ENCODE peak calls at places on chromosomes 6 and 20, in six cellular contexts. One of them, this sample, is unnamed.
A peak's percentile ranks its signal among the peaks of the same experiment; 100 is the strongest.

GRCh38 chr6:13873288-13874190 is 51.2 kb upstream of the RNF182 start:
- DNase-seq in T-helper 2 cell: peak; percentile 59
- DNase-seq in stimulated activated CD8-positive, alpha-beta memory T cell treated with anti-CD3 and anti-CD28 coated beads, Interleukin-4, amount 100 ng/mL, for 24 hours: peak; percentile 67
- DNase-seq in heart left ventricle: peak; percentile 47
- DNase-seq in ELR: peak; percentile 61
- DNase-seq in BE2C: peak; percentile 83
- DNase-seq in this sample: peak; percentile 66

GRCh38 chr20:17568972-17569471 is 853 bp upstream of the DSTN start:
- DNase-seq in stimulated activated CD8-positive, alpha-beta memory T cell treated with anti-CD3 and anti-CD28 coated beads, Interleukin-4, amount 100 ng/mL, for 24 hours: no peak
- DNase-seq in ELR: peak; percentile 96
- DNase-seq in heart left ventricle: peak; percentile 93
- DNase-seq in T-helper 2 cell: no peak
- DNase-seq in BE2C: peak; percentile 85
- DNase-seq in this sample: peak; percentile 86

GRCh38 chr20:13119583-13119982 is 101.5 kb upstream of the ISM1 start:
- DNase-seq in BE2C: peak; percentile 42
- DNase-seq in T-helper 2 cell: no peak
- DNase-seq in stimulated activated CD8-positive, alpha-beta memory T cell treated with anti-CD3 and anti-CD28 coated beads, Interleukin-4, amount 100 ng/mL, for 24 hours: no peak
- DNase-seq in ELR: peak; percentile 66
- DNase-seq in heart left ventricle: no peak
- DNase-seq in this sample: peak; percentile 83

GRCh38 chr6:125363360-125364121 is 61.8 kb upstream of the HDDC2 start:
- DNase-seq in heart left ventricle: peak; percentile 88
- DNase-seq in ELR: peak; percentile 10
- DNase-seq in T-helper 2 cell: no peak
- DNase-seq in stimulated activated CD8-positive, alpha-beta memory T cell treated with anti-CD3 and anti-CD28 coated beads, Interleukin-4, amount 100 ng/mL, for 24 hours: no peak
- DNase-seq in BE2C: peak; percentile 65
- DNase-seq in this sample: peak; percentile 68

GRCh38 chr6:126811307-126811706 is 307.2 kb upstream of the RSPO3 start:
- DNase-seq in T-helper 2 cell: no peak
- DNase-seq in ELR: no peak
- DNase-seq in heart left ventricle: no peak
- DNase-seq in stimulated activated CD8-positive, alpha-beta memory T cell treated with anti-CD3 and anti-CD28 coated beads, Interleukin-4, amount 100 ng/mL, for 24 hours: no peak
- DNase-seq in BE2C: no peak
- DNase-seq in this sample: no peak

GRCh38 chr6:27065183-27065582 is 182.3 kb upstream of the PRSS16 start:
- DNase-seq in T-helper 2 cell: no peak
- DNase-seq in BE2C: no peak
- DNase-seq in stimulated activated CD8-positive, alpha-beta memory T cell treated with anti-CD3 and anti-CD28 coated beads, Interleukin-4, amount 100 ng/mL, for 24 hours: no peak
- DNase-seq in ELR: no peak
- DNase-seq in heart left ventricle: no peak
- DNase-seq in this sample: no peak

GRCh38 chr20:33653218-33653899 is 8.8 kb upstream of the C20orf144 start:
- DNase-seq in T-helper 2 cell: no peak
- DNase-seq in stimulated activated CD8-positive, alpha-beta memory T cell treated with anti-CD3 and anti-CD28 coated beads, Interleukin-4, amount 100 ng/mL, for 24 hours: no peak
- DNase-seq in BE2C: peak; percentile 83
- DNase-seq in heart left ventricle: peak; percentile 67
- DNase-seq in ELR: peak; percentile 80
- DNase-seq in this sample: peak; percentile 91

GRCh38 chr6:160742090-160742489 is 40.0 kb downstream of the PLG start:
- DNase-seq in T-helper 2 cell: no peak
- DNase-seq in heart left ventricle: no peak
- DNase-seq in ELR: no peak
- DNase-seq in stimulated activated CD8-positive, alpha-beta memory T cell treated with anti-CD3 and anti-CD28 coated beads, Interleukin-4, amount 100 ng/mL, for 24 hours: no peak
- DNase-seq in BE2C: no peak
- DNase-seq in this sample: no peak

GRCh38 chr6:17740559-17741220 is 34.0 kb upstream of the NUP153 start:
- DNase-seq in T-helper 2 cell: no peak
- DNase-seq in ELR: no peak
- DNase-seq in stimulated activated CD8-positive, alpha-beta memory T cell treated with anti-CD3 and anti-CD28 coated beads, Interleukin-4, amount 100 ng/mL, for 24 hours: no peak
- DNase-seq in heart left ventricle: no peak
- DNase-seq in BE2C: no peak
- DNase-seq in this sample: peak; percentile 75

GRCh38 chr6:168134399-168135201 is 55.6 kb upstream of the FRMD1 start:
- DNase-seq in heart left ventricle: no peak
- DNase-seq in BE2C: no peak
- DNase-seq in ELR: no peak
- DNase-seq in stimulated activated CD8-positive, alpha-beta memory T cell treated with anti-CD3 and anti-CD28 coated beads, Interleukin-4, amount 100 ng/mL, for 24 hours: no peak
- DNase-seq in T-helper 2 cell: no peak
- DNase-seq in this sample: no peak

GRCh38 chr6:129523814-129524213 is 186.2 kb downstream of the ARHGAP18 start:
- DNase-seq in heart left ventricle: no peak
- DNase-seq in BE2C: no peak
- DNase-seq in ELR: no peak
- DNase-seq in T-helper 2 cell: no peak
- DNase-seq in stimulated activated CD8-positive, alpha-beta memory T cell treated with anti-CD3 and anti-CD28 coated beads, Interleukin-4, amount 100 ng/mL, for 24 hours: no peak
- DNase-seq in this sample: no peak

GRCh38 chr6:8240316-8240715 is 138.0 kb upstream of the EEF1E1 start:
- DNase-seq in T-helper 2 cell: no peak
- DNase-seq in stimulated activated CD8-positive, alpha-beta memory T cell treated with anti-CD3 and anti-CD28 coated beads, Interleukin-4, amount 100 ng/mL, for 24 hours: no peak
- DNase-seq in BE2C: no peak
- DNase-seq in ELR: no peak
- DNase-seq in heart left ventricle: no peak
- DNase-seq in this sample: no peak

GRCh38 chr6:25874822-25875562 is 949 bp upstream of the SLC17A3 start:
- DNase-seq in stimulated activated CD8-positive, alpha-beta memory T cell treated with anti-CD3 and anti-CD28 coated beads, Interleukin-4, amount 100 ng/mL, for 24 hours: no peak
- DNase-seq in heart left ventricle: no peak
- DNase-seq in T-helper 2 cell: no peak
- DNase-seq in ELR: no peak
- DNase-seq in BE2C: no peak
- DNase-seq in this sample: no peak

GRCh38 chr6:82741325-82741995 is 324.2 kb downstream of the UBE3D start:
- DNase-seq in stimulated activated CD8-positive, alpha-beta memory T cell treated with anti-CD3 and anti-CD28 coated beads, Interleukin-4, amount 100 ng/mL, for 24 hours: no peak
- DNase-seq in BE2C: no peak
- DNase-seq in ELR: peak; percentile 66
- DNase-seq in heart left ventricle: no peak
- DNase-seq in T-helper 2 cell: no peak
- DNase-seq in this sample: no peak

GRCh38 chr20:45041464-45042337 is 59.2 kb downstream of the KCNS1 start:
- DNase-seq in T-helper 2 cell: no peak
- DNase-seq in BE2C: no peak
- DNase-seq in stimulated activated CD8-positive, alpha-beta memory T cell treated with anti-CD3 and anti-CD28 coated beads, Interleukin-4, amount 100 ng/mL, for 24 hours: no peak
- DNase-seq in ELR: peak; percentile 93
- DNase-seq in heart left ventricle: no peak
- DNase-seq in this sample: no peak

GRCh38 chr20:30816182-30816645 is 441.2 kb upstream of the DEFB115 start:
- DNase-seq in BE2C: peak; percentile 26
- DNase-seq in ELR: no peak
- DNase-seq in stimulated activated CD8-positive, alpha-beta memory T cell treated with anti-CD3 and anti-CD28 coated beads, Interleukin-4, amount 100 ng/mL, for 24 hours: no peak
- DNase-seq in heart left ventricle: peak; percentile 47
- DNase-seq in T-helper 2 cell: no peak
- DNase-seq in this sample: no peak

GRCh38 chr6:24640166-24640565 is 5.8 kb downstream of the KIAA0319 start:
- DNase-seq in BE2C: no peak
- DNase-seq in T-helper 2 cell: no peak
- DNase-seq in heart left ventricle: no peak
- DNase-seq in ELR: no peak
- DNase-seq in stimulated activated CD8-positive, alpha-beta memory T cell treated with anti-CD3 and anti-CD28 coated beads, Interleukin-4, amount 100 ng/mL, for 24 hours: no peak
- DNase-seq in this sample: no peak

GRCh38 chr6:49506569-49507111 is 6.9 kb downstream of the GLYATL3 start:
- DNase-seq in heart left ventricle: no peak
- DNase-seq in stimulated activated CD8-positive, alpha-beta memory T cell treated with anti-CD3 and anti-CD28 coated beads, Interleukin-4, amount 100 ng/mL, for 24 hours: no peak
- DNase-seq in BE2C: no peak
- DNase-seq in ELR: no peak
- DNase-seq in T-helper 2 cell: no peak
- DNase-seq in this sample: no peak

GRCh38 chr6:32194388-32194787 is 1.9 kb upstream of the GPSM3 start:
- DNase-seq in T-helper 2 cell: no peak
- DNase-seq in BE2C: no peak
- DNase-seq in heart left ventricle: no peak
- DNase-seq in ELR: no peak
- DNase-seq in stimulated activated CD8-positive, alpha-beta memory T cell treated with anti-CD3 and anti-CD28 coated beads, Interleukin-4, amount 100 ng/mL, for 24 hours: no peak
- DNase-seq in this sample: no peak

GRCh38 chr6:90450268-90450953 is 136.5 kb downstream of the MAP3K7 start:
- DNase-seq in BE2C: no peak
- DNase-seq in stimulated activated CD8-positive, alpha-beta memory T cell treated with anti-CD3 and anti-CD28 coated beads, Interleukin-4, amount 100 ng/mL, for 24 hours: no peak
- DNase-seq in heart left ventricle: no peak
- DNase-seq in T-helper 2 cell: no peak
- DNase-seq in ELR: no peak
- DNase-seq in this sample: no peak

GRCh38 chr6:24658573-24659511 is 7.9 kb downstream of the TDP2 start:
- DNase-seq in BE2C: no peak
- DNase-seq in stimulated activated CD8-positive, alpha-beta memory T cell treated with anti-CD3 and anti-CD28 coated beads, Interleukin-4, amount 100 ng/mL, for 24 hours: no peak
- DNase-seq in heart left ventricle: no peak
- DNase-seq in T-helper 2 cell: no peak
- DNase-seq in ELR: peak; percentile 52
- DNase-seq in this sample: no peak

GRCh38 chr6:137775192-137775591 is 91.9 kb upstream of the TNFAIP3 start:
- DNase-seq in stimulated activated CD8-positive, alpha-beta memory T cell treated with anti-CD3 and anti-CD28 coated beads, Interleukin-4, amount 100 ng/mL, for 24 hours: no peak
- DNase-seq in T-helper 2 cell: no peak
- DNase-seq in heart left ventricle: no peak
- DNase-seq in BE2C: no peak
- DNase-seq in ELR: no peak
- DNase-seq in this sample: no peak